ENCODE peak calls at places on chromosomes 12 and 14, in nine cellular contexts. I is uterus, M is HFF-Myc, J is fibroblast of the aortic adventitia, O is body of pancreas, E is foreskin fibroblast, H is astrocyte of the spinal cord, N is tibial artery, Q is NB4. X is an unnamed sample.

GRCh38 chr14:53494587-53494986 is 341.5 kb upstream of the DDHD1 start:
- DNase-seq in H (no peak), Q (no peak), E (no peak), I (no peak), O (no peak), N (no peak), J (peak), M (no peak), X (no peak)

GRCh38 chr14:49464885-49465284 is 121.3 kb downstream of the RPS29 start:
- DNase-seq in Q (peak), N (no peak), I (no peak), H (no peak), E (no peak), M (no peak), O (no peak), J (no peak), X (peak)

GRCh38 chr14:105414456-105415371 is 4.9 kb upstream of the MTA1 start:
- DNase-seq in Q (peak), O (peak), I (peak), M (no peak), E (peak), J (peak), H (peak), N (peak), X (peak)

GRCh38 chr14:60637490-60638452 is 11.5 kb downstream of the SIX1 start:
- DNase-seq in E (no peak), H (peak), M (no peak), N (no peak), J (peak), Q (no peak), I (no peak), O (no peak), X (no peak)

GRCh38 chr14:78202976-78203375 is 32.8 kb downstream of the NRXN3 start:
- DNase-seq in Q (no peak), E (no peak), J (no peak), O (no peak), M (no peak), H (no peak), N (no peak), I (no peak), X (no peak)

GRCh38 chr14:81170829-81171195 is 49.9 kb downstream of the GTF2A1 start:
- DNase-seq in H (no peak), O (no peak), J (no peak), M (no peak), I (no peak), N (no peak), Q (no peak), E (no peak), X (no peak)

GRCh38 chr14:106506901-106507305 is 980.5 kb downstream of the TMEM121 start:
- DNase-seq in M (no peak), Q (no peak), O (no peak), H (no peak), J (no peak), E (no peak), N (no peak), I (no peak), X (no peak)

GRCh38 chr12:102501773-102502172 is 21.4 kb upstream of the IGF1 start:
- DNase-seq in H (no peak), E (no peak), J (no peak), O (no peak), M (no peak), I (peak), N (no peak), Q (no peak), X (no peak)

GRCh38 chr12:77946541-77947021 is 115.9 kb downstream of the NAV3 start:
- DNase-seq in N (no peak), E (no peak), Q (no peak), M (no peak), I (no peak), H (no peak), J (peak), O (no peak), X (no peak)

GRCh38 chr12:117452071-117452470 is 90.6 kb upstream of the NOS1 start:
- DNase-seq in H (no peak), Q (no peak), I (no peak), N (no peak), M (no peak), O (no peak), J (no peak), E (no peak), X (no peak)

GRCh38 chr12:47159348-47159747 is 79.6 kb upstream of the AMIGO2 start:
- DNase-seq in M (no peak), Q (no peak), N (no peak), E (no peak), O (no peak), H (no peak), I (no peak), J (no peak), X (no peak)

GRCh38 chr12:93896427-93896826 is 219.3 kb downstream of the CRADD start:
- DNase-seq in H (no peak), N (no peak), O (no peak), M (no peak), I (no peak), E (no peak), Q (no peak), J (no peak), X (peak)

GRCh38 chr14:93788557-93789365 is 476 bp upstream of the PRIMA1 start:
- DNase-seq in J (no peak), M (no peak), N (peak), I (peak), Q (no peak), H (no peak), O (no peak), E (no peak), X (peak)
- TF ChIP-seq CTCF in J (no peak), M (no peak), N (peak), I (peak), Q (no peak), H (no peak), O (no peak), E (no peak), X (no peak)

GRCh38 chr12:26121841-26122680 is 2.8 kb downstream of the BHLHE41 start:
- DNase-seq in I (no peak), J (peak), O (peak), E (peak), N (peak), M (no peak), H (no peak), Q (peak), X (peak)

GRCh38 chr12:26119391-26119981 is 5.4 kb downstream of the BHLHE41 start:
- DNase-seq in O (no peak), E (peak), J (peak), I (no peak), H (peak), Q (peak), M (no peak), N (no peak), X (peak)

GRCh38 chr12:26120561-26121274 is 4.1 kb downstream of the BHLHE41 start:
- DNase-seq in N (no peak), Q (no peak), E (no peak), J (peak), M (no peak), O (no peak), H (no peak), I (no peak), X (no peak)

GRCh38 chr12:26122681-26123481 is 2.0 kb downstream of the BHLHE41 start:
- DNase-seq in J (peak), O (peak), E (peak), I (peak), Q (peak), N (peak), M (peak), H (peak), X (peak)

DNA sequence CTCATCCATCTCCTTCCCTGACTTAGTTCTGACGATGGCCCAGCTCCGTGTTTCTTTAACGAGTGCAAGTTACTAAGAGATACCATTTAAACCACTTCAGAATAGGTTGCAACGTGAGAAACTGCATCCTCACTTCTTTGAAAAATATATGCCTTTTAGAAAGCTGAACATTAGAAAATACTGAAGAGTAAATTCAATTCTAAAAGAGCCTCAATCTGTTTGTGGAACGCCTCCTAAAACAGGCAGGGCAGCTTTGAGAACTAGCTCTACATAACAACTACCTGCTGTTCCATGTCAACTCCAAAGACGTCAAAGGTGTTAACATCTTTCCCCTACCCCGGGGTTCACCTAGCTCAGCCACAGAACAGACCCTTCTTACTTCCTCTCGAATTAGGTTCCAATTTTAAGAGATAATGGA is 3.5 kb downstream of the BHLHE41 start:
- DNase-seq in N (no peak), M (no peak), E (no peak), Q (no peak), O (no peak), H (no peak), J (peak), I (no peak), X (no peak)
- H3K4me3 ChIP-seq in N (peak), M (peak), E (peak), Q (peak), O (no peak), H (peak), J (peak), I (no peak), X (peak)

GRCh38 chr14:23580948-23581281 is 2.3 kb upstream of the JPH4 start:
- DNase-seq in M (no peak), Q (no peak), J (no peak), N (no peak), I (no peak), O (no peak), E (no peak), H (no peak), X (no peak)
- TF ChIP-seq CTCF in M (no peak), Q (no peak), J (no peak), N (no peak), I (no peak), O (no peak), E (no peak), H (no peak), X (no peak)

GRCh38 chr14:26597136-26598080 is at the start of gene NOVA1:
- DNase-seq in Q (no peak), M (no peak), E (no peak), O (peak), H (peak), N (peak), J (peak), I (peak), X (peak)
- H3K4me3 ChIP-seq in Q (no peak), M (peak), E (peak), O (peak), H (peak), N (peak), J (peak), I (peak), X (peak)

GRCh38 chr12:14784471-14784870 is 18.8 kb downstream of the WBP11 start:
- DNase-seq in H (no peak), O (no peak), M (no peak), E (no peak), I (no peak), J (no peak), Q (no peak), N (no peak), X (no peak)
- TF ChIP-seq CTCF in H (no peak), O (no peak), M (no peak), E (no peak), I (no peak), J (no peak), Q (no peak), N (no peak), X (no peak)

DNA sequence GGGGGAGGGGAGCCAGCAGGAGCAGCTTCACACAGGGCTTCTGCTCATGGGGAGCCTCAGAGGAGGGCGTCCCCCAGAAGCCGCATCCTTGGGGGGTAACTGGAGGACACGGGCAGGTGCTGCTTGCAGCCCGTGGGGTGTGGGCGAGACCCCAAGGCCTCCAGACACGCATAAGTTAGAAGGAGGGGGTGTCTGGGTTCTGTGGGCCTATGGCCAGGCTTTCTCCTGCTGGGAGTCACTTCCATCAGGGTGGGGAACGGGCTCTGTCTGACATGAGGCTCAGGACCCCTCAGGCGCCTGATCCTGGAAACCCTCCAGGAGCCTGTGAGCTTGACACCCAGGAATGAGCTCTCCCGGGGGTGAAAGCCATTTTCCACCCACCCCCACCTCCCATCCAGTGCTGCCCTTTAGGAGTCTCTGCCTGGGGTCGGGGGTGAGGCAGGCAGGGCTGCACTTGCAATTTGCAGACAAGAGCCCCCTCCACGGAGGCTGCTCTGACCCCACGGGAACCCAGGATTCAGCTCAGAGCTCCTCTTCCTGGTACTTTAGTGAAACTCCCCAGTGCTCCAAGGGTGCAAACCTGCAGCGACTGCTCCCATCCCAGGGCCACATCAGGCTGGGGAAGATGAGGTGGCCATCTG is 325.7 kb downstream of the ADGRD1 start:
- DNase-seq in O (no peak), N (peak), H (no peak), I (no peak), E (no peak), M (no peak), J (no peak), Q (no peak), X (no peak)
- H3K4me3 ChIP-seq in O (no peak), N (no peak), H (no peak), I (no peak), E (no peak), M (no peak), J (no peak), Q (no peak), X (no peak)

DNA sequence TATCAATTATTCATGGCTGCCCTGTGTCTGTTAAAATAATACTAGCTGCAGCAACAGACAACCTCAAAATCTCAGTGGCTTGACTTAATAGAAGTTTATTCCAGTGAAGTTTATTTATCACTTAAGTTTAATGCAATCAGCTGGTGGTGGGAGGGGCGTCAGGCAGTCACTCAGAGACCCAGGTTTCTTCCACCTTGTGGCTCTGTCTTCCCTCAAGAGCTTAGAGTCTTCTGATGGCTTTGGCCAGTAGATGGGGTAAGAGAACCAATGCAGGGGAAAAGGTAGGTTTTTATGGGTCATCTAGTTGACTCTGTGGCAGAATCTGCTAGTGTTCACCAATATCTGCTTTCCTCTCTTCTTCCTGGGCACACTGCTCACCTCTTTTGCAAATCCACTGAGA is 668.9 kb downstream of the AACS start:
- DNase-seq in M (no peak), I (no peak), H (no peak), J (no peak), E (no peak), Q (peak), O (no peak), N (no peak), X (no peak)
- TF ChIP-seq CTCF in M (no peak), I (no peak), H (no peak), J (no peak), E (no peak), Q (peak), O (no peak), N (no peak), X (no peak)

X was measured in fibroblast of mammary gland.